ENCODE peak calls at places on chromosome X, in six cellular contexts. D is aorta, Q is NCI-H1105 treated with DMSO at 0.1 percent for 48 hours, R is Ammon's horn, M is NCI-H2029, B is RCC 7860. V is an unnamed sample.

GRCh38 chrX:153944140-153944799 is at the start of gene RENBP:
- DNase-seq in D (peak), Q (peak), R (peak), M (no peak), B (no peak), V (no peak)

GRCh38 chrX:100494974-100495373 is 84.9 kb upstream of the PCDH19 start:
- DNase-seq in D (no peak), Q (no peak), R (no peak), M (no peak), B (no peak), V (no peak)

GRCh38 chrX:5829469-5829868 is 399.2 kb downstream of the NLGN4X start:
- DNase-seq in D (no peak), Q (peak), R (no peak), M (no peak), B (no peak), V (peak)

GRCh38 chrX:68883800-68884199 is 55.0 kb downstream of the EFNB1 start:
- DNase-seq in D (no peak), Q (no peak), R (no peak), M (no peak), B (no peak), V (no peak)

GRCh38 chrX:12308420-12308819 is 170.1 kb downstream of the FRMPD4 start:
- DNase-seq in D (no peak), Q (no peak), R (peak), M (no peak), B (no peak), V (peak)

GRCh38 chrX:35166023-35166422 is 223.4 kb downstream of the FAM47B start:
- DNase-seq in D (no peak), Q (no peak), R (no peak), M (no peak), B (no peak), V (no peak)

GRCh38 chrX:42678133-42678532 is 99.8 kb downstream of the PPP1R2C start:
- DNase-seq in D (no peak), Q (no peak), R (no peak), M (no peak), B (peak), V (no peak)

GRCh38 chrX:1484638-1485019 is 31.9 kb upstream of the ASMTL start:
- DNase-seq in D (no peak), Q (no peak), R (no peak), M (no peak), B (no peak), V (no peak)

V was measured in NCI-H1092.